ENCODE peak calls at places on chromosomes 6 and 20, in ten cellular contexts. H is activated CD4-positive, alpha-beta memory T cell treated with anti-CD3 and anti-CD28 coated beads, Interleukin-2, amount 10 ng/mL, durations not matched to agents 7 days and 5 days; X is activated T-helper 1 cell treated with Interleukin-2 at 50 U/mL for 16 hours; M is SW 1271; A is epithelial cell of esophagus; S is fibroblast of lung; W is NCI-H69; N is EH; V is stimulated activated CD8-positive, alpha-beta memory T cell treated with anti-CD3 and anti-CD28 coated beads, Interleukin-12 subunit alpha, Interleukin-12 subunit beta, amount 100 ng/mL, for 1 hour; D is glutamatergic neuron. F is an unnamed sample.

GRCh38 chr6:157443066-157443800 is 62.2 kb downstream of the ZDHHC14 start:
- DNase-seq in A (peak), V (no peak), S (peak), D (no peak), N (peak), W (no peak), X (no peak), H (peak), M (no peak), F (no peak)

GRCh38 chr6:8131265-8131897 is 29.0 kb upstream of the EEF1E1 start:
- DNase-seq in S (peak), M (peak), D (peak), H (peak), X (no peak), W (peak), N (peak), V (no peak), A (peak), F (peak)

GRCh38 chr6:149445095-149445466 is 39.7 kb downstream of the ZC3H12D start:
- DNase-seq in V (no peak), M (no peak), X (no peak), W (peak), A (no peak), N (no peak), D (no peak), S (no peak), H (no peak), F (no peak)

GRCh38 chr20:6057139-6057538 is 3.3 kb upstream of the LRRN4 start:
- DNase-seq in S (no peak), D (no peak), A (no peak), W (no peak), V (no peak), M (no peak), N (no peak), H (no peak), X (no peak), F (no peak)

GRCh38 chr20:24027229-24027628 is 38.6 kb upstream of the GGTLC1 start:
- DNase-seq in N (no peak), X (peak), V (peak), H (peak), S (no peak), A (peak), W (peak), M (no peak), D (no peak), F (peak)

GRCh38 chr6:138691595-138692057 is 81.9 kb upstream of the CCDC28A start:
- DNase-seq in M (peak), V (no peak), X (no peak), A (peak), N (peak), W (peak), D (no peak), S (peak), H (no peak), F (peak)

GRCh38 chr20:41615110-41615509 is 3.1 kb downstream of the CHD6 start:
- DNase-seq in V (no peak), A (no peak), W (no peak), N (no peak), M (no peak), X (no peak), H (no peak), D (no peak), S (no peak), F (no peak)

GRCh38 chr6:69668916-69669315 is 127.9 kb downstream of the LMBRD1 start:
- DNase-seq in M (no peak), W (peak), D (peak), S (no peak), A (no peak), V (no peak), X (no peak), H (no peak), N (no peak), F (no peak)

F was measured in stomach.